ENCODE peak calls at places on chromosomes 4 and X, in four cellular contexts. One of them, this sample, is unnamed.

GRCh38 chrX:40008841-40009461 is 88.8 kb downstream of the BCOR start:
- DNase-seq in SK-N-SH: peak; percentile 82
- DNase-seq in A549: no peak
- DNase-seq in K562: no peak
- DNase-seq in this sample: peak; percentile 86

GRCh38 chrX:80471582-80471981 is 51.3 kb downstream of the TENT5D start:
- DNase-seq in SK-N-SH: no peak
- DNase-seq in A549: no peak
- DNase-seq in K562: no peak
- DNase-seq in this sample: no peak

GRCh38 chr4:99324978-99325377 is 3.8 kb upstream of the ADH1B start:
- DNase-seq in K562: no peak
- DNase-seq in A549: no peak
- DNase-seq in SK-N-SH: no peak
- DNase-seq in this sample: no peak

GRCh38 chr4:123479944-123480343 is 83.3 kb downstream of the SPRY1 start:
- DNase-seq in SK-N-SH: no peak
- DNase-seq in K562: no peak
- DNase-seq in A549: peak; percentile 3
- DNase-seq in this sample: peak; percentile 67

GRCh38 chrX:143429021-143429570 is 88.2 kb downstream of the SPANXN3 start:
- DNase-seq in A549: no peak
- DNase-seq in K562: no peak
- DNase-seq in SK-N-SH: no peak
- DNase-seq in this sample: no peak

GRCh38 chr4:165326831-165327210 is 648 bp upstream of the MSMO1 start:
- DNase-seq in A549: no peak
- DNase-seq in K562: peak; percentile 54
- DNase-seq in SK-N-SH: peak; percentile 41
- DNase-seq in this sample: peak; percentile 52

GRCh38 chr4:173735055-173735454 is 205.0 kb upstream of the HAND2 start:
- DNase-seq in SK-N-SH: no peak
- DNase-seq in A549: no peak
- DNase-seq in K562: no peak
- DNase-seq in this sample: no peak

GRCh38 chr4:77818667-77819408 is at the start of gene CNOT6L:
- DNase-seq in A549: peak; percentile 66
- DNase-seq in SK-N-SH: peak; percentile 83
- DNase-seq in K562: peak; percentile 61
- DNase-seq in this sample: peak; percentile 77

GRCh38 chrX:124217289-124218251 is 114.9 kb upstream of the TEX13D start:
- DNase-seq in SK-N-SH: no peak
- DNase-seq in A549: no peak
- DNase-seq in K562: no peak
- DNase-seq in this sample: peak; percentile 89

GRCh38 chrX:111131572-111131971 is 35.6 kb downstream of the PAK3 start:
- DNase-seq in K562: no peak
- DNase-seq in A549: no peak
- DNase-seq in SK-N-SH: no peak
- DNase-seq in this sample: no peak

GRCh38 chrX:110153900-110154299 is 151.0 kb downstream of the TMEM164 start:
- DNase-seq in SK-N-SH: no peak
- DNase-seq in A549: no peak
- DNase-seq in K562: no peak
- DNase-seq in this sample: no peak

GRCh38 chr4:39706334-39706733 is 8.4 kb downstream of the UBE2K start:
- DNase-seq in K562: no peak
- DNase-seq in A549: peak; percentile 60
- DNase-seq in SK-N-SH: no peak
- DNase-seq in this sample: no peak

GRCh38 chr4:125958519-125958918 is 643.8 kb downstream of the FAT4 start:
- DNase-seq in SK-N-SH: no peak
- DNase-seq in A549: no peak
- DNase-seq in K562: no peak
- DNase-seq in this sample: no peak

GRCh38 chr4:48445704-48446103 is 37.4 kb upstream of the SLC10A4 start:
- DNase-seq in A549: peak; percentile 3
- DNase-seq in K562: no peak
- DNase-seq in SK-N-SH: no peak
- DNase-seq in this sample: no peak

GRCh38 chrX:7086384-7086783 is 61.1 kb upstream of the STS start:
- DNase-seq in K562: no peak
- DNase-seq in A549: no peak
- DNase-seq in SK-N-SH: no peak
- DNase-seq in this sample: peak; percentile 48

GRCh38 chrX:1537031-1537715 is at the start of gene P2RY8:
- DNase-seq in K562: no peak
- DNase-seq in A549: peak; percentile 64
- DNase-seq in SK-N-SH: no peak
- DNase-seq in this sample: peak; percentile 95

GRCh38 chr4:27048350-27049100 is 187.9 kb downstream of the STIM2 start:
- DNase-seq in SK-N-SH: peak; percentile 46
- DNase-seq in A549: peak; percentile 4
- DNase-seq in K562: peak; percentile 65
- DNase-seq in this sample: peak; percentile 53

GRCh38 chr4:159232465-159233106 is 129.7 kb downstream of the RAPGEF2 start:
- DNase-seq in K562: no peak
- DNase-seq in A549: no peak
- DNase-seq in SK-N-SH: no peak
- DNase-seq in this sample: no peak

GRCh38 chr4:40995850-40996249 is 218.5 kb downstream of the APBB2 start:
- DNase-seq in SK-N-SH: no peak
- DNase-seq in A549: no peak
- DNase-seq in K562: no peak
- DNase-seq in this sample: no peak

GRCh38 chr4:108821056-108821925 is 58.4 kb upstream of the ETNPPL start:
- DNase-seq in SK-N-SH: no peak
- DNase-seq in A549: no peak
- DNase-seq in K562: no peak
- DNase-seq in this sample: no peak
- H3K4me3 ChIP-seq in SK-N-SH: no peak overlapping the region
- H3K4me3 ChIP-seq in A549: no peak overlapping the region
- H3K4me3 ChIP-seq in K562: no peak overlapping the region
- H3K4me3 ChIP-seq in this sample: no peak overlapping the region

DNA sequence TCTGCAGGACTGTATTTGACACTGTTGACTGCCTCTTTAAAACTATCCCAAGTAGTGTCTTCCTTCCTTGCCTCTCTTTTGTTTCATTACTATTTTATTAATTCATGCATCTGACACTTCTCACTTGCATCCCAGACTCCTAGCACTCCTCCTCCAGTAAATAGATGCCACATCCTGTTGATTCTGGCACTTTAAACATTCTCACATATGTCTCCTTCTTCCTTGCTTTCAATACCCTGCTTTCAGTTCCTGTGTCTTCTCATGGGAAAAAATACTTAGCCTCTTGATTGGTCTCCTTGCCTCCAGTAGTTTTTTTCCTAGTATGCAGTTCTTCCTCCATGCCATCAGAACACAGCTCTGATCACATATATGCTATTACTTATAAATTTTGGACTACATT is 5.1 kb downstream of the RNF128 start:
- DNase-seq in A549: no peak
- DNase-seq in SK-N-SH: no peak
- DNase-seq in K562: no peak
- DNase-seq in this sample: no peak
- TF ChIP-seq MAX in A549: no peak
- TF ChIP-seq MAX in SK-N-SH: no peak
- TF ChIP-seq MAX in K562: no peak
- TF ChIP-seq MAX in this sample: no peak

GRCh38 chrX:94831364-94831763 is 1157.4 kb downstream of the FAM133A start:
- DNase-seq in A549: peak; percentile 4
- DNase-seq in K562: no peak
- DNase-seq in SK-N-SH: peak; percentile 3
- DNase-seq in this sample: peak; percentile 29
- TF ChIP-seq CTCF in A549: peak; percentile 11
- TF ChIP-seq CTCF in K562: no peak
- TF ChIP-seq CTCF in SK-N-SH: peak; percentile 66
- TF ChIP-seq CTCF in this sample: no peak

GRCh38 chrX:48466696-48467095 is 3.4 kb downstream of the SLC38A5 start:
- DNase-seq in SK-N-SH: peak; percentile 41
- DNase-seq in K562: peak; percentile 43
- DNase-seq in A549: no peak
- DNase-seq in this sample: peak; percentile 34
- H3K4me3 ChIP-seq in SK-N-SH: no peak overlapping the region
- H3K4me3 ChIP-seq in K562: peak overlapping the region; percentile 78
- H3K4me3 ChIP-seq in A549: no peak overlapping the region
- H3K4me3 ChIP-seq in this sample: peak overlapping the region; percentile 92

GRCh38 chr4:140851032-140851636 is 94.9 kb upstream of the TBC1D9 start:
- DNase-seq in SK-N-SH: peak; percentile 54
- DNase-seq in A549: peak; percentile 49
- DNase-seq in K562: peak; percentile 53
- DNase-seq in this sample: peak; percentile 64
- TF ChIP-seq MAX in SK-N-SH: no peak
- TF ChIP-seq MAX in A549: no peak
- TF ChIP-seq MAX in K562: no peak
- TF ChIP-seq MAX in this sample: no peak

GRCh38 chr4:183504064-183504929 is 561 bp upstream of the ING2 start:
- DNase-seq in A549: peak; percentile 95
- DNase-seq in K562: peak; percentile 95
- DNase-seq in SK-N-SH: peak; percentile 96
- DNase-seq in this sample: peak; percentile 98
- TF ChIP-seq CTCF in A549: peak; percentile 7
- TF ChIP-seq CTCF in K562: peak; percentile 67
- TF ChIP-seq CTCF in SK-N-SH: no peak
- TF ChIP-seq CTCF in this sample: no peak

DNA sequence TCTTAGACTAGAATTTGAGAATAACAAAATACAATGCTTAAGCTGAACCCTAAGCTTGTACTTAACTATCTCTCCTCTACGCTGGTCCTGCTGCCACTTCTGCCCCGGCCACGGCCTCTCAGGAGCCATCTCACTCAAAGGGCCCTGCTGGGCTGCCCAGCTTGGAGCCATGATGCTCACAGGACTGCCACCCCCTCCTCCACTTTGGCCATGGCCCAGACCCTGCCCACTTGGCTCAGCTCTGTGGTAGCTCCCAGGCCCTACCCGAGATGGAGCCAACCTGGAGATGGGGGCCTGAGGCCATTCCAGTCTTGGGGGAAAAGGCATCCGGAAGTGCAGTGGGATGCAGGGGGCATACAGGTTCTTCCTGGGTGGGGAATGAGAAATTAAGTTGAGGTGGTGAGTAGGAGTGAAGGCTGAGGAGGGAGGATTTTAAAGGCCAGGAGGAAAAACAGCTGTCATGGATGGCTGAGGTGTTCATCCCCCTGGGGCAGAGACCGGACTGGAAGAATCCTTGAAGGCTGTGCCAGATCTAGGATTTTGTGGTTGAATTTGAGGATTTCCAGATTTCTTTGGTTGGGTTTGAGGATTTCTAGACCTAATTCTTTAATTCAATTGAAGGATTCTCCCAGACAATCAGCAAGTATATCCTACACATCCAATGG is 824 bp downstream of the SASH3 start:
- DNase-seq in A549: no peak
- DNase-seq in SK-N-SH: no peak
- DNase-seq in K562: no peak
- DNase-seq in this sample: no peak
- H3K4me3 ChIP-seq in A549: no peak overlapping the region
- H3K4me3 ChIP-seq in SK-N-SH: no peak overlapping the region
- H3K4me3 ChIP-seq in K562: no peak overlapping the region
- H3K4me3 ChIP-seq in this sample: peak overlapping the region; percentile 88

DNA sequence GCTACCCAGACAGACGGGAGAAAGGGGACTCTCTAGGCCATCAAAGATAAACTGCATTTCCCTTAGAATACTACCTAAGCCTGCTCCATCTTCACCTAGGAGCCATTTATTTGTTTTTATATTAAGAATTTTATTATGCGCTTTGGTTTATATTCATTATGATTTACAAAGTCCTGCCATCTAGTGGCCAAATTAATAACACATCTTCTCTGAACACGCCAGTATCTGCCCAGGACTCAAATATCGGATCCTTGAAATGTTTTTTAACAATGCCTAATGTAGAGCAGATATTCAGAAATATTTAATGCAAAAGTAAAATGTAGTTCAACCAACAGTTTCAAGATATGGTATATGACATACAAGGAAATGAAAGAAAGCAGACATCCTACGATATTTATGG is 20.8 kb upstream of the PRPS2 start:
- DNase-seq in SK-N-SH: peak; percentile 42
- DNase-seq in A549: peak; percentile 32
- DNase-seq in K562: no peak
- DNase-seq in this sample: peak; percentile 35
- TF ChIP-seq MAX in SK-N-SH: no peak
- TF ChIP-seq MAX in A549: no peak
- TF ChIP-seq MAX in K562: no peak
- TF ChIP-seq MAX in this sample: no peak

GRCh38 chrX:43961699-43962098 is 11.5 kb downstream of the NDP start:
- DNase-seq in K562: peak; percentile 6
- DNase-seq in SK-N-SH: no peak
- DNase-seq in A549: peak; percentile 18
- DNase-seq in this sample: peak; percentile 23
- TF ChIP-seq CTCF in K562: no peak
- TF ChIP-seq CTCF in SK-N-SH: peak; percentile 41
- TF ChIP-seq CTCF in A549: peak; percentile 20
- TF ChIP-seq CTCF in this sample: no peak